ENCODE peak calls at places on chromosomes 13 and 19, in four cellular contexts. T is aorta, I is PC-9, V is heart right ventricle. P is an unnamed sample. For H3K36me3, the result is how much of the 10 kb centered on the place peaks cover.

GRCh38 chr13:23018143-23018542 is 162.6 kb upstream of the SGCG start:
- DNase-seq in T (no peak), I (no peak), V (no peak), P (no peak)

GRCh38 chr19:47417746-47418594 is 1.4 kb downstream of the MEIS3 start:
- DNase-seq in T (no peak), I (no peak), V (no peak), P (no peak)

GRCh38 chr19:4045597-4046361 is 20.9 kb downstream of the ZBTB7A start:
- DNase-seq in T (no peak), I (no peak), V (no peak), P (no peak)

GRCh38 chr19:47613165-47614146 is 4.5 kb downstream of the BICRA start:
- DNase-seq in T (no peak), I (no peak), V (no peak), P (peak)

GRCh38 chr13:21673592-21674270 is 2.9 kb downstream of the FGF9 start:
- DNase-seq in T (no peak), I (no peak), V (peak), P (peak)

GRCh38 chr13:88068316-88068715 is 397.1 kb downstream of the SLITRK5 start:
- DNase-seq in T (no peak), I (no peak), V (no peak), P (peak)

GRCh38 chr13:110641055-110642015 is 26.0 kb downstream of the NAXD start:
- DNase-seq in T (no peak), I (no peak), V (no peak), P (no peak)

GRCh38 chr19:14333101-14333871 is 48.0 kb upstream of the ADGRE5 start:
- DNase-seq in T (no peak), I (peak), V (peak), P (peak)

GRCh38 chr13:21671793-21672680 is 1.2 kb downstream of the FGF9 start:
- DNase-seq in T (no peak), I (no peak), V (no peak), P (no peak)

GRCh38 chr19:7575426-7576040 is 20.1 kb upstream of the CAMSAP3 start:
- DNase-seq in T (no peak), I (peak), V (no peak), P (no peak)

GRCh38 chr19:9586764-9587163 is 2.5 kb upstream of the ZNF121 start:
- DNase-seq in T (peak), I (peak), V (peak), P (peak)

GRCh38 chr19:6769006-6769637 is 1.9 kb upstream of the SH2D3A start:
- DNase-seq in T (no peak), I (no peak), V (no peak), P (peak)

GRCh38 chr13:80083097-80083429 is 257.9 kb downstream of the SPRY2 start:
- DNase-seq in T (no peak), I (no peak), V (no peak), P (peak)

GRCh38 chr19:54162241-54162805 is 2.8 kb upstream of the LENG1 start:
- DNase-seq in T (peak), I (peak), V (peak), P (peak)

GRCh38 chr19:54159352-54160181 is at the start of gene LENG1:
- DNase-seq in T (peak), I (peak), V (peak), P (peak)

GRCh38 chr19:54162884-54163283 is 3.4 kb upstream of the LENG1 start:
- DNase-seq in T (no peak), I (no peak), V (no peak), P (no peak)

GRCh38 chr19:54160182-54160811 is 776 bp upstream of the LENG1 start:
- DNase-seq in T (no peak), I (no peak), V (no peak), P (no peak)

GRCh38 chr19:54160948-54161347 is 1.4 kb upstream of the LENG1 start:
- DNase-seq in T (no peak), I (no peak), V (no peak), P (no peak)
- H3K4me3 ChIP-seq in T (no peak), I (peak), V (no peak), P (peak)

DNA sequence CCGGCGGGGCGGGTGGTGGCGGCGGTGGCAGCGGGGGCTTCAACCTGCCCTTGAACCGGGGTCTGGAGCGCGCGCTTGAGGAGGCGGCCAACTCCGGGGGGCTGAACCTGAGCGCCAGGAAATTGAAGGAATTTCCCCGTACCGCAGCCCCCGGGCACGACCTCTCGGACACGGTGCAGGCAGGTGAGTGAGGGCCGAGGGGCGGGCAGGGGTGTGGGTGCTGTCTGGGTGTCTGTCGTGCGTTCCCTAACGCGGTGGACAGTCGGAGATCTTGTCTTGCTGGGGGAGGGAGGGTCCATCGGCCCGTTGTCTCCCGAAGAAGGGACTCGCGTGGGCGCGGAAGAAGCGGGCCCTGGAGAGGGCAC is 533 bp downstream of the LRCH1 start:
- DNase-seq in T (no peak), I (no peak), V (no peak), P (peak)
- H3K27ac ChIP-seq in T (peak), I (peak), V (peak), P (peak)

GRCh38 chr19:41901707-41902360 is 18.9 kb downstream of the ARHGEF1 start:
- DNase-seq in T (no peak), I (no peak), V (no peak), P (no peak)
- H3K36me3 ChIP-seq in T (under half), I (under half), V (half or more), P (under half)

DNA sequence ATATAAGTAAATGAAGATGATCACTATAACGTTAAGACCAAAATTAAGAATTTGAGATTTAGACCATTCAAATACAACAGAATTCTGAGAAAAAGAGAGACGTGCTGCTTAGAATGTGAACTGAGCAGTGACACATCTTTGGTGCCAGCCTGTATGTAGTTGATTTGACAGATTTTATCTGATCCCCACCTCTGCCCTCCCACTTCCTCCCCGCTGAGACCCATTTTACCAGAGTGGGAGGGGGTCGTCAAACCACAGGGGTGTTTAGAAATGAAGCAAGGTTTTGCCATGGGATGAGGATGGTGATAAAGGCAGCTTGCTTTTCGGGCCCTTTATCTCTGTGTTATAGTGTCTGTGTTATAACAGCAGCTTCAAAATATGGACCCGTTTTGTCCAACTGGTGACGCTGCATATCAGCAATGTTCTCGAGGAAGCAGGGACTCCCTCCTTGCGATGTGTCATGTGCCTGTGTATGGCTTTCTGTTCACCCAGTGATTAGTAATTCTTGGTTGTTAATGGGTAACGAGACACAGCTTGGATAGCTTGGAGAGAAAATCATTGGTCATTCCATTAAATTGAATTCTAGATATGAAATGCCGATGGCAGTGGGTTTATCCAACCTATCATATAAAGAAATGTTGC is 125.0 kb downstream of the HS6ST3 start:
- DNase-seq in T (no peak), I (no peak), V (no peak), P (peak)
- H3K4me3 ChIP-seq in T (no peak), I (no peak), V (no peak), P (no peak)

GRCh38 chr13:39023761-39024160 is 14.1 kb downstream of the PROSER1 start:
- DNase-seq in T (no peak), I (peak), V (no peak), P (peak)

GRCh38 chr13:39023316-39023715 is 14.6 kb downstream of the PROSER1 start:
- DNase-seq in T (no peak), I (no peak), V (no peak), P (no peak)

GRCh38 chr13:39020853-39021462 is 16.9 kb downstream of the PROSER1 start:
- DNase-seq in T (no peak), I (no peak), V (no peak), P (no peak)

DNA sequence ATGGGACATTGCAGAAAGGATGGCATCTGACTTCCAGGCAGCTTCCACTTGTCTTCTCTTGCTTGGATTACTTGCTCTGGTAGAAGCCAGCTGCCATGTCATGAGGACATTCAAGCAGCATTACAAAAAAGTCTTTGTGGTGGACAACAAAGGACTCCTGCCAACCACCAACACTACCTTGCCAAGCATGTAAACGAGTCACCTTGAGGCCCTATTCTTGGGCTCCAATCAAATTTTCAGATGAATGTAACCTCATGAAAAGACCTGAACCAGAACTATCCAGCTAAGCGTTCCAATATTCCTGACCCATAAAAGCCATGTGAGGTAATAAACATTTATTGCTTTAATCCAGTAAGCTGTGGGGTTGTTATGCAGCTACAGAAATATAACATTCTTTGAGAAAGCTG is 12.5 kb downstream of the PROSER1 start:
- DNase-seq in T (no peak), I (no peak), V (no peak), P (no peak)
- H3K27ac ChIP-seq in T (no peak), I (no peak), V (no peak), P (no peak)

GRCh38 chr13:24764276-24764630 is 284 bp downstream of the RNF17 start:
- DNase-seq in T (no peak), I (no peak), V (no peak), P (no peak)
- H3K36me3 ChIP-seq in T (under half), I (under half), V (under half), P (under half)

GRCh38 chr19:11322269-11323024 is 17.0 kb downstream of the RAB3D start:
- DNase-seq in T (no peak), I (no peak), V (no peak), P (no peak)

GRCh38 chr19:11325544-11325943 is 13.9 kb downstream of the RAB3D start:
- DNase-seq in T (no peak), I (no peak), V (no peak), P (no peak)

GRCh38 chr19:11323601-11324078 is 15.8 kb downstream of the RAB3D start:
- DNase-seq in T (no peak), I (no peak), V (no peak), P (peak)

GRCh38 chr19:11324079-11324661 is 15.3 kb downstream of the RAB3D start:
- DNase-seq in T (peak), I (peak), V (peak), P (peak)

DNA sequence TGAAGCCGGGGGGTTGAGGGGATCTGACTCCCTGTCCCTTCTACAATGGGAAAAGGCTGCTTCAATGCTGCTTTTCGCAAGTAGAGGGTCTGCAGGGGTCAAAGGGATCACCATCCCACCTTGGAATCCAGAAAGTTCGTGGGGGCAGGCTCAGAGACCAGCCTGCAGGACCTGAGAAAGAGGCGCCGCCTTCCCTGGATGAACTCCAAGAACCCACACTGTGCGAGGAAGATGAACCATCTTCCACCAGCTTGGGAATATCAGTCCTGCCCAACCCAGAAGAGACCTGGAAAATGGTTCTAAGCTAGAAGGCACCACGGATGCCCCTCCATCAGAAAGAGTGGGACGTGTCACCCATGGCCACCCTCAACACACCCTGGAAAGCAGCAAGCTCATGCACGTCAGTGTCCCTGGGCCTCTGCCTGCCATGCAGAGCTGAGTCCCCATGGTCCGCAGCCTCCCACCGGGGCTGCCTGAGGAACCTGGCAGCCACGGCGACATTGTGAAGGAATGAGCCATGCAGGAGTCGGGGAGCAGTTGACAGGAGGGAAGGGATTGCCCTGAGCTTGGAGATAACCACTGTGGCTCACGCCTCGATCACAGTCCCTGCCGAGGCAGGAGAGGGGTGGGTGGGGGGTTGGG is 14.6 kb downstream of the RAB3D start:
- DNase-seq in T (no peak), I (no peak), V (no peak), P (no peak)
- H3K4me3 ChIP-seq in T (no peak), I (no peak), V (no peak), P (no peak)

P was measured in cardiac muscle cell.